ENCODE peak calls at places on chromosomes 7 and 10, in eight cellular contexts. O is left lung, A is RWPE1, P is HFF-Myc, E is fibroblast of lung, L is BJ, G is tibial artery, Z is psoas muscle. F is an unnamed sample.

GRCh38 chr10:22774102-22774501 is 59.7 kb upstream of the PIP4K2A start:
- DNase-seq in O (no peak), A (no peak), P (no peak), E (no peak), L (no peak), G (no peak), Z (no peak), F (no peak)

GRCh38 chr10:72013202-72013945 is 49.2 kb downstream of the CHST3 start:
- DNase-seq in O (no peak), A (no peak), P (no peak), E (no peak), L (no peak), G (no peak), Z (peak; percentile 69), F (no peak)

GRCh38 chr10:94407668-94408067 is 5.3 kb downstream of the TBC1D12 start:
- DNase-seq in O (no peak), A (no peak), P (no peak), E (no peak), L (no peak), G (no peak), Z (no peak), F (no peak)

GRCh38 chr10:127414024-127414423 is 135.1 kb upstream of the NPS start:
- DNase-seq in O (no peak), A (no peak), P (no peak), E (no peak), L (no peak), G (no peak), Z (no peak), F (no peak)

GRCh38 chr10:131126321-131127121 is 185.0 kb downstream of the TCERG1L start:
- DNase-seq in O (no peak), A (no peak), P (no peak), E (no peak), L (no peak), G (no peak), Z (no peak), F (no peak)

GRCh38 chr7:118264836-118265235 is 40.3 kb downstream of the ANKRD7 start:
- DNase-seq in O (no peak), A (no peak), P (no peak), E (no peak), L (no peak), G (no peak), Z (no peak), F (no peak)

GRCh38 chr10:130045091-130045652 is 65.5 kb downstream of the C10orf143 start:
- DNase-seq in O (peak; percentile 13), A (peak; percentile 43), P (no peak), E (no peak), L (no peak), G (no peak), Z (no peak), F (no peak)

GRCh38 chr10:127906548-127907377 is at the start of gene PTPRE:
- DNase-seq in O (peak; percentile 74), A (peak; percentile 89), P (no peak), E (peak; percentile 63), L (no peak), G (peak; percentile 52), Z (peak; percentile 87), F (peak; percentile 71)

GRCh38 chr10:106987362-106987761 is 177.1 kb downstream of the SORCS1 start:
- DNase-seq in O (no peak), A (no peak), P (no peak), E (no peak), L (no peak), G (no peak), Z (no peak), F (no peak)

GRCh38 chr7:13687500-13687899 is 302.0 kb downstream of the ETV1 start:
- DNase-seq in O (no peak), A (no peak), P (no peak), E (no peak), L (no peak), G (no peak), Z (no peak), F (no peak)

GRCh38 chr10:117550042-117550441 is 7.5 kb downstream of the EMX2 start:
- DNase-seq in O (no peak), A (no peak), P (no peak), E (no peak), L (no peak), G (no peak), Z (no peak), F (no peak)

GRCh38 chr7:151256410-151257045 is 8.0 kb upstream of the SMARCD3 start:
- DNase-seq in O (no peak), A (no peak), P (no peak), E (no peak), L (no peak), G (no peak), Z (no peak), F (no peak)

GRCh38 chr7:42907316-42907715 is 4.6 kb downstream of the C7orf25 start:
- DNase-seq in O (no peak), A (no peak), P (no peak), E (peak; percentile 52), L (no peak), G (no peak), Z (no peak), F (no peak)

GRCh38 chr7:151900591-151901312 is 23.8 kb upstream of the PRKAG2 start:
- DNase-seq in O (no peak), A (no peak), P (no peak), E (peak; percentile 60), L (no peak), G (no peak), Z (no peak), F (no peak)

GRCh38 chr7:13641699-13642098 is 347.8 kb downstream of the ETV1 start:
- DNase-seq in O (no peak), A (no peak), P (no peak), E (peak; percentile 71), L (no peak), G (no peak), Z (no peak), F (no peak)

GRCh38 chr7:143355450-143356385 is 6.8 kb downstream of the FAM131B start:
- DNase-seq in O (no peak), A (no peak), P (no peak), E (no peak), L (no peak), G (no peak), Z (no peak), F (no peak)
- TF ChIP-seq CTCF in O (no peak), A (no peak), P (no peak), E (no peak), L (no peak), G (no peak), Z (no peak), F (no peak)

DNA sequence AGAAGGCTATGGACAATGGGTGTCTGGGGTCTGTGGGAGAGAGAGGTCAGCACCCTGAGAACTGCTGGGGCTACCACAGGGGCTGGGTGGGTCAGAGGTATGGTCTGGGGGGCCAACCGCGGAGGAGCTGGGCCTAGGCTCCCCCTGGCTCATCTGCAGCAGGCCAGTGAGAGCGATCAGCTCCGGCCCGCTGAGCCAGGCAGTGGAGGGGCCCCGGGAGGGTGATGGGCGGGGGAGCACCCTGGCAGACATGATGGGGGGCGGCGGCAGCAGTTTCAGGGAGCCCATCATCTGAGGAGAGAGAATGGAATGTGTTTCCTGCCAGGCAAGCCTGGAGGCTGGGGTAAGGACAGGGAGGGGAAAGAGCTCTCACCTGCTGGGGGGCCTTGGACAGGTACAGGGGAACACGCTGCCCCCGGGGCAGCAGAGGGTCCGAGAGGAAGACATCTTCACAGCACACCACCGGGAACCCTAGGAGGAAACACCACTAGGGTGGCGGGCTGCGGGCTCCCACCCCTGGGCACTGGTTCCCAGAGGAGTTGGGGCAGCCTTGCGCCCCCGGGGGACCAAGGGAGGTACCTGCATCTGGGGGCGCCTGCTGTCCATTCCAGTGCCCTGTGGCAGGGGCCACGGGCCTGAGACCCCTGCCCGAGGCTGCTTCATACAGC is 1.3 kb downstream of the SAP25 start:
- DNase-seq in O (no peak), A (no peak), P (no peak), E (no peak), L (no peak), G (no peak), Z (no peak), F (no peak)
- TF ChIP-seq CTCF in O (no peak), A (no peak), P (no peak), E (no peak), L (no peak), G (no peak), Z (no peak), F (no peak)

GRCh38 chr7:112669306-112669705 is 120.9 kb downstream of the TMEM168 start:
- DNase-seq in O (no peak), A (no peak), P (no peak), E (no peak), L (no peak), G (no peak), Z (no peak), F (no peak)

GRCh38 chr7:112668561-112668960 is 121.6 kb downstream of the TMEM168 start:
- DNase-seq in O (no peak), A (no peak), P (no peak), E (no peak), L (no peak), G (no peak), Z (no peak), F (no peak)

GRCh38 chr7:112665709-112666108 is 124.5 kb downstream of the TMEM168 start:
- DNase-seq in O (no peak), A (no peak), P (no peak), E (no peak), L (no peak), G (no peak), Z (no peak), F (no peak)
- TF ChIP-seq CTCF in O (no peak), A (peak; percentile 33), P (peak; percentile 37), E (peak; percentile 24), L (no peak), G (no peak), Z (no peak), F (no peak)

DNA sequence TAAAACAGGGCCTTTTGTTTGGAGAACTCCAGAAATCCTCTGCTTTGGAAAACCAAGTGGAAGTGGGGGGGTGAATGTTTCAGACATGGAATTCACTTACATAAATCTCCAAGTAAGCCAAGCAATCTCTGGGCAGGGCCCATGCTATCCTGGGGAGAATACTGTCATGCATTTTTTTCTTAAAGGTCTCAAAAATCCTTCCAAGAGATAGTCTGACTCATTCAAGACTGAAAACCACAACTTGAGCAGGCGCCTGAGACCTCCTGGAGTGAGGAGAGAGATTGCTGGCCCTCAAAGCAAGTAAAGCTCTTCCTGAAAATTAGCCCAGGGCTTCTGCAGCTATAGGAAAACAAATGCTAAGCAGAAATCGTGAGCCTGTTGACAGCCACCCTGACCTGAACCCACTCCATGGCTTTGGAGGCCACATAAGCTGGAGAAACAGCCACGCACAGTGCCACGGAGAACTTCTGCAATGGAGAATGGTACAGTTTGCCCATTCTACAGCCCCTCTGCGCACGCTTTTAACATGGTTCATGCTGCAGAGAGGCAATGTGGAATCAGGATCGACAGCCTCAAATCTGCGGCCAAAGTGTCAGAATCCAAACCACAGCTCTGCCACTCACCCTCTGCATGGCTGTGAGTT is 203.1 kb upstream of the AUTS2 start:
- DNase-seq in O (peak; percentile 45), A (no peak), P (no peak), E (peak; percentile 98), L (peak; percentile 19), G (peak; percentile 41), Z (no peak), F (no peak)
- TF ChIP-seq CTCF in O (no peak), A (no peak), P (no peak), E (no peak), L (no peak), G (no peak), Z (no peak), F (no peak)